ENCODE peak calls at places on chromosomes 11 and 22, in eight cellular contexts. N, L, G, E, H, K, Q and O are unnamed samples.

GRCh38 chr11:70715636-70716035 is 317.3 kb downstream of the CTTN start:
- DNase-seq in N (no peak), L (no peak), G (no peak), E (no peak), H (no peak), K (no peak), Q (no peak), O (no peak)

GRCh38 chr11:3138178-3139085 is 26.7 kb downstream of the OSBPL5 start:
- DNase-seq in N (peak), L (peak), G (no peak), E (no peak), H (no peak), K (no peak), Q (no peak), O (no peak)

GRCh38 chr22:46262449-46263207 is 515 bp downstream of the PKDREJ start:
- DNase-seq in N (peak), L (no peak), G (no peak), E (peak), H (no peak), K (peak), Q (no peak), O (no peak)

GRCh38 chr11:13772223-13773046 is 104.0 kb downstream of the FAR1 start:
- DNase-seq in N (no peak), L (peak), G (no peak), E (peak), H (no peak), K (peak), Q (peak), O (no peak)

GRCh38 chr11:127199306-127199801 is 198.8 kb upstream of the KIRREL3 start:
- DNase-seq in N (no peak), L (no peak), G (no peak), E (no peak), H (no peak), K (no peak), Q (no peak), O (no peak)

GRCh38 chr11:65947133-65947532 is 1.9 kb downstream of the TSGA10IP start:
- DNase-seq in N (no peak), L (no peak), G (no peak), E (no peak), H (no peak), K (no peak), Q (no peak), O (no peak)

GRCh38 chr11:46361283-46362145 is 14.3 kb downstream of the DGKZ start:
- DNase-seq in N (peak), L (peak), G (no peak), E (no peak), H (no peak), K (peak), Q (no peak), O (no peak)

GRCh38 chr11:20608938-20609337 is 9.5 kb downstream of the SLC6A5 start:
- DNase-seq in N (no peak), L (no peak), G (no peak), E (no peak), H (no peak), K (no peak), Q (no peak), O (no peak)

GRCh38 chr11:77115181-77115611 is 12.6 kb downstream of the OMP start:
- DNase-seq in N (peak), L (no peak), G (no peak), E (no peak), H (no peak), K (no peak), Q (no peak), O (no peak)

GRCh38 chr11:114064216-114064615 is 4.7 kb downstream of the ZBTB16 start:
- DNase-seq in N (peak), L (no peak), G (no peak), E (no peak), H (no peak), K (no peak), Q (no peak), O (no peak)

GRCh38 chr22:43957871-43958270 is 2.6 kb downstream of the SAMM50 start:
- DNase-seq in N (no peak), L (no peak), G (no peak), E (no peak), H (no peak), K (no peak), Q (no peak), O (no peak)

GRCh38 chr22:49977578-49977977 is 17.0 kb downstream of the PIM3 start:
- DNase-seq in N (no peak), L (no peak), G (peak), E (no peak), H (no peak), K (no peak), Q (no peak), O (no peak)

GRCh38 chr11:92975285-92975684 is 5.8 kb downstream of the MTNR1B start:
- DNase-seq in N (no peak), L (no peak), G (no peak), E (no peak), H (no peak), K (no peak), Q (no peak), O (no peak)

GRCh38 chr11:120331301-120331966 is 4.8 kb upstream of the ARHGEF12 start:
- DNase-seq in N (no peak), L (no peak), G (no peak), E (no peak), H (no peak), K (peak), Q (no peak), O (no peak)

GRCh38 chr22:38016182-38017078 is 32.1 kb upstream of the SOX10 start:
- DNase-seq in N (no peak), L (no peak), G (no peak), E (no peak), H (no peak), K (no peak), Q (peak), O (no peak)

GRCh38 chr11:62539238-62539925 is 7.2 kb downstream of the AHNAK start:
- DNase-seq in N (peak), L (peak), G (no peak), E (no peak), H (peak), K (peak), Q (no peak), O (no peak)
- H3K4me3 ChIP-seq in N (peak), L (no peak), G (peak), E (no peak), H (peak), K (peak), Q (no peak), O (peak)

GRCh38 chr22:20522134-20522827 is 14.9 kb downstream of the MED15 start:
- DNase-seq in N (no peak), L (no peak), G (no peak), E (no peak), H (no peak), K (no peak), Q (no peak), O (no peak)
- H3K4me3 ChIP-seq in N (no peak), L (no peak), G (no peak), E (no peak), H (no peak), K (no peak), Q (no peak), O (no peak)

GRCh38 chr11:19577849-19578619 is 134.6 kb upstream of the NAV2 start:
- DNase-seq in N (peak), L (no peak), G (peak), E (no peak), H (no peak), K (peak), Q (no peak), O (peak)

GRCh38 chr11:19576903-19577302 is 135.7 kb upstream of the NAV2 start:
- DNase-seq in N (no peak), L (no peak), G (no peak), E (no peak), H (no peak), K (no peak), Q (no peak), O (no peak)

GRCh38 chr11:19578871-19579270 is 133.8 kb upstream of the NAV2 start:
- DNase-seq in N (no peak), L (no peak), G (no peak), E (no peak), H (no peak), K (no peak), Q (no peak), O (no peak)

GRCh38 chr11:19576054-19576453 is 136.6 kb upstream of the NAV2 start:
- DNase-seq in N (no peak), L (no peak), G (no peak), E (no peak), H (no peak), K (peak), Q (no peak), O (no peak)

GRCh38 chr11:19577391-19577831 is 135.2 kb upstream of the NAV2 start:
- DNase-seq in N (no peak), L (no peak), G (no peak), E (no peak), H (no peak), K (peak), Q (no peak), O (no peak)
- H3K4me3 ChIP-seq in N (no peak), L (no peak), G (peak), E (no peak), H (no peak), K (peak), Q (peak), O (peak)

GRCh38 chr22:36227396-36227795 is 11.9 kb downstream of the APOL2 start:
- DNase-seq in N (no peak), L (no peak), G (no peak), E (no peak), H (no peak), K (no peak), Q (no peak), O (no peak)
- H3K4me3 ChIP-seq in N (no peak), L (no peak), G (no peak), E (no peak), H (no peak), K (no peak), Q (no peak), O (no peak)

GRCh38 chr22:31300896-31301295 is 8.6 kb upstream of the PIK3IP1 start:
- DNase-seq in N (no peak), L (no peak), G (no peak), E (no peak), H (no peak), K (no peak), Q (no peak), O (no peak)
- H3K4me3 ChIP-seq in N (no peak), L (no peak), G (no peak), E (no peak), H (no peak), K (no peak), Q (no peak), O (no peak)

GRCh38 chr22:27761652-27762051 is 39.9 kb downstream of the MN1 start:
- DNase-seq in N (no peak), L (no peak), G (no peak), E (no peak), H (no peak), K (no peak), Q (no peak), O (no peak)
- H3K4me3 ChIP-seq in N (no peak), L (no peak), G (no peak), E (no peak), H (no peak), K (no peak), Q (no peak), O (no peak)

GRCh38 chr11:73218830-73219215 is 742 bp downstream of the P2RY2 start:
- DNase-seq in N (peak), L (no peak), G (no peak), E (no peak), H (no peak), K (no peak), Q (no peak), O (no peak)

GRCh38 chr11:73221451-73221850 is 3.4 kb downstream of the P2RY2 start:
- DNase-seq in N (no peak), L (peak), G (no peak), E (no peak), H (no peak), K (no peak), Q (no peak), O (no peak)

GRCh38 chr11:73217810-73218105 is 323 bp upstream of the P2RY2 start:
- DNase-seq in N (no peak), L (no peak), G (no peak), E (no peak), H (no peak), K (no peak), Q (no peak), O (no peak)

GRCh38 chr11:73218106-73218829 is at the start of gene P2RY2:
- DNase-seq in N (peak), L (peak), G (no peak), E (peak), H (no peak), K (peak), Q (peak), O (peak)

GRCh38 chr11:73219396-73220285 is 1.6 kb downstream of the P2RY2 start:
- DNase-seq in N (no peak), L (no peak), G (no peak), E (no peak), H (no peak), K (no peak), Q (no peak), O (no peak)
- H3K4me3 ChIP-seq in N (peak), L (peak), G (no peak), E (no peak), H (no peak), K (no peak), Q (no peak), O (no peak)

GRCh38 chr11:47578524-47579460 is at the start of the genes KBTBD4 and NDUFS3:
- DNase-seq in N (peak), L (peak), G (peak), E (peak), H (peak), K (peak), Q (peak), O (peak)

GRCh38 chr11:47571895-47572294 is 6.5 kb downstream of the PTPMT1 start:
- DNase-seq in N (no peak), L (no peak), G (no peak), E (no peak), H (no peak), K (peak), Q (no peak), O (no peak)

GRCh38 chr11:47573321-47573720 is 5.4 kb downstream of the KBTBD4 start:
- DNase-seq in N (peak), L (no peak), G (no peak), E (no peak), H (no peak), K (no peak), Q (no peak), O (no peak)

GRCh38 chr11:47572715-47573255 is 6.0 kb downstream of the KBTBD4 start:
- DNase-seq in N (peak), L (no peak), G (no peak), E (no peak), H (no peak), K (no peak), Q (no peak), O (no peak)

DNA sequence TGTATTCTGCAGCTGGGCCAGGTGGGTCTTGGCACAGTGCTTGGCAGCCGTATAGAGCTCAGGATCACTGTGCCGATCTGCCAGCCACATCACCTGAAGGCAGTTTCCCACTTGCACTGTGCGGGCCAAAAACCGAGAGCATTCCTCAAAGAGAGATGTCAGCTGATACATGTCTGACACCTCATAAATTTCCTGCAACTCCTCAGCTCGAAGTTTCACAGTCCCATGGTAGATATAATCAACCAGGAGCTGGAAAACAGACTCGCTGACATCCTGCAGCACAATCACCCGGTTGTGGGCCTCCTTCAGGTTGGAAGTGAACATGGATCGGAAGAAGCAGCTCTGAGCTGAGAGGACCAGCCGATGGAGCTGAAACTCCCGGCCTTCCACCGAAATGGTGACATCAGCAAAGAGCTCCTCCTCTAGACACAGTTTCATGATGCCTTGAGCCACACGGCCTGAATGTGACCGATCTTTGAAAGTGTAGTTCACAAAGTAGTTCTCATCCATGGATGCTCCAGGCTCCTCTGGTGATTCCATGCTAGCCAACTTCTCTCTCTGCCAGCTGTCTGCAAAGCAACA is 1.2 kb downstream of the KBTBD4 start:
- DNase-seq in N (peak), L (no peak), G (no peak), E (no peak), H (no peak), K (no peak), Q (no peak), O (no peak)
- H3K4me3 ChIP-seq in N (peak), L (no peak), G (peak), E (peak), H (no peak), K (peak), Q (peak), O (peak)

DNA sequence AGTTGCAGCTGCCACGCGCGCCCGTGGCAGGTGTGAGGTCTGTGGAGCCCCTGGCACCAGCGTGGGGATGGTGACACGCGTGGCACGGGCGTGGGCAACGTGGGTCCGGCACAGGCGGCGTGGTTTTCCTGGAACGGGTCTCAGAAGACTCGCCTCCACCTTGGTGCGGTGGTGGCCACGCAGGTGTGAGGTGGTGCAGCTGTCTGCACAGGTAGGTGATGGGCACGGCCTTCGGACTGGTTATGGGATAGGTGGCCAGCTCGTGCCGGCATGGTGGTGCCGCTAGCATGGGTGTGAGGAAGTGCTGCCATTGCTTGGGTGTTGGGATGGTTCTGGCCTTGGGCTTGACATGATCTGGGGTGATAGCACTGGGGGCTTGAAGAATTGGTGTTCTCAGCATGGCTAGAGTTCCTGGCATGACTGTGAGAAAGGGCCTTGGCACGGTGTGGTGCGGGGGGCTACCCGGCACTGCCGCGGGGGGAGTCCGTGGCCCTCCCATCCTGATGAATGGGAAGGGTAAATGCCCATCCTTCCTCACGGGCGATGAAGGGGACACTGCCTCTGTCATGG is 516 bp downstream of the DAGLA start:
- DNase-seq in N (peak), L (no peak), G (no peak), E (no peak), H (no peak), K (no peak), Q (no peak), O (no peak)
- H3K4me3 ChIP-seq in N (peak), L (peak), G (peak), E (peak), H (peak), K (peak), Q (peak), O (peak)

GRCh38 chr11:102171101-102171500 is 60.9 kb downstream of the YAP1 start:
- DNase-seq in N (no peak), L (no peak), G (no peak), E (no peak), H (no peak), K (peak), Q (no peak), O (no peak)

GRCh38 chr11:102166175-102166574 is 55.9 kb downstream of the YAP1 start:
- DNase-seq in N (no peak), L (no peak), G (no peak), E (no peak), H (no peak), K (no peak), Q (no peak), O (no peak)

GRCh38 chr11:102163368-102163767 is 53.1 kb downstream of the YAP1 start:
- DNase-seq in N (no peak), L (no peak), G (no peak), E (no peak), H (no peak), K (no peak), Q (no peak), O (no peak)

GRCh38 chr11:102172127-102172848 is 62.0 kb downstream of the YAP1 start:
- DNase-seq in N (no peak), L (no peak), G (no peak), E (no peak), H (no peak), K (peak), Q (no peak), O (no peak)

DNA sequence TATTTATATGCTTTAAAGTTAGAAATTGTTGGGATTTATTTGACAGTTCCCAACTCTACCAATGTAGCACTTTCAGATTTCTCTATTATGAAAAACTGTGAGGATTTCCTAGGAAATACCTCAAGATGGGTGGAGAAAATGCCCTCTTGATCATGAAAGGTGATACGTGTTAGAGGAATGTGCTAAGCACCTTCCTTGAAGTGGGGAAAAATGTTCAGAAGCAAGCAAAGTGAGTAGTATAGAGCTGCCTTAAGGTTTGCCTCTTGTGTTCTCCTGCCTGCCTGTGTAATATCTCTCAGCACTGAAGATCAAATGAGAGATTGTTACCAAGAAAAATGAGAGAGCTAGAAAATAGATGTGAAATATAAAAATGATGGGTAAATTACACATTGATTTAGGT is 58.2 kb downstream of the YAP1 start:
- DNase-seq in N (no peak), L (no peak), G (no peak), E (no peak), H (no peak), K (no peak), Q (no peak), O (no peak)
- H3K4me3 ChIP-seq in N (no peak), L (no peak), G (no peak), E (no peak), H (no peak), K (no peak), Q (no peak), O (no peak)